ENCODE peak calls at places on chromosomes 7 and 10, in four cellular contexts. H is ovary, N is kidney, P is NB4. O is an unnamed sample.

GRCh38 chr7:52877240-52877639 is 158.2 kb upstream of the POM121L12 start:
- DNase-seq in H (no peak), N (no peak), P (no peak), O (no peak)

GRCh38 chr7:139407555-139407954 is 47.9 kb downstream of the LUC7L2 start:
- DNase-seq in H (no peak), N (no peak), P (no peak), O (no peak)

GRCh38 chr7:66903360-66904062 is 17.5 kb upstream of the TMEM248 start:
- DNase-seq in H (no peak), N (no peak), P (no peak), O (no peak)

GRCh38 chr10:124010563-124011131 is 82.8 kb downstream of the CHST15 start:
- DNase-seq in H (peak; percentile 76), N (peak; percentile 85), P (no peak), O (no peak)

GRCh38 chr10:21359202-21359601 is 166.3 kb downstream of the SKIDA1 start:
- DNase-seq in H (no peak), N (no peak), P (no peak), O (no peak)

GRCh38 chr7:128985660-128986059 is 47.9 kb downstream of the IRF5 start:
- DNase-seq in H (no peak), N (no peak), P (no peak), O (no peak)

GRCh38 chr7:26863504-26864308 is 684 bp downstream of the SKAP2 start:
- DNase-seq in H (no peak), N (no peak), P (peak; percentile 63), O (no peak)

GRCh38 chr10:42640610-42641229 is 2.4 kb upstream of the ZNF33B start:
- DNase-seq in H (no peak), N (no peak), P (no peak), O (no peak)

GRCh38 chr10:91514025-91514424 is 103.9 kb downstream of the HECTD2 start:
- DNase-seq in H (no peak), N (no peak), P (no peak), O (no peak)

GRCh38 chr7:115676080-115676479 is 354.5 kb downstream of the TFEC start:
- DNase-seq in H (peak; percentile 17), N (no peak), P (peak; percentile 20), O (no peak)

GRCh38 chr10:125692932-125693847 is 10.2 kb upstream of the TEX36 start:
- DNase-seq in H (no peak), N (no peak), P (no peak), O (no peak)

GRCh38 chr7:27122075-27122910 is 8.3 kb downstream of the HOXA4 start:
- DNase-seq in H (no peak), N (peak; percentile 82), P (no peak), O (peak; percentile 55)

GRCh38 chr7:117098457-117098856 is 145.2 kb downstream of the ST7 start:
- DNase-seq in H (no peak), N (no peak), P (no peak), O (no peak)

GRCh38 chr10:20995123-20995978 is 98.2 kb upstream of the NEBL start:
- DNase-seq in H (no peak), N (no peak), P (no peak), O (no peak)

GRCh38 chr7:113799896-113800295 is 118.9 kb downstream of the PPP1R3A start:
- DNase-seq in H (no peak), N (no peak), P (no peak), O (no peak)

GRCh38 chr7:73718905-73719805 is at the start of gene STX1A:
- DNase-seq in H (peak; percentile 58), N (peak; percentile 91), P (peak; percentile 80), O (peak; percentile 77)

GRCh38 chr7:106604303-106604918 is 56.5 kb downstream of the CCDC71L start:
- DNase-seq in H (no peak), N (no peak), P (peak; percentile 32), O (no peak)

GRCh38 chr7:46424934-46425333 is 503.9 kb upstream of the IGFBP3 start:
- DNase-seq in H (no peak), N (no peak), P (no peak), O (no peak)

GRCh38 chr7:18086165-18087030 is 58.8 kb upstream of the PRPS1L1 start:
- DNase-seq in H (no peak), N (peak; percentile 63), P (no peak), O (no peak)

GRCh38 chr7:37705976-37706375 is 22.4 kb downstream of the GPR141 start:
- DNase-seq in H (no peak), N (no peak), P (peak; percentile 31), O (no peak)

DNA sequence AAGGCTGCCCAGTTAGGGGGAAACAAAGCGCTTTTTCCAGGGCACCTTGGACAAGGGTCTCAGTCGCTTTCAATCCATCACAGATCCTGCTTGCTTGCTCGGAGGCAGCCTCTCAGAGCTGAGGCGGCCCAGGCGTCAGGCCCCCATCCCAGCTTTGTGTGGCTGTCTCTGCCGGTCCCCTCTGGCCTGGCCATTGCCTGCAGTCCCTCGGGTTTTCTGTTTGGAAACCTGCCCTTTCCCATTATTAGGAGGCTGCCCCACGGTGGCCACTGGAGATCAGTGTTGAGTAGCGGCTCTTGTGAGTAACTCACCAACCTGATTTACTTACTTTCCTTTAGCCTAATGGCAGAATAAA is 216.1 kb downstream of the GLRX3 start:
- DNase-seq in H (no peak), N (peak; percentile 26), P (no peak), O (no peak)
- TF ChIP-seq CTCF in H (no peak), N (no peak), P (no peak), O (no peak)

GRCh38 chr10:112913255-112913654 is 36.8 kb upstream of the TCF7L2 start:
- DNase-seq in H (no peak), N (no peak), P (no peak), O (no peak)
- TF ChIP-seq CTCF in H (no peak), N (no peak), P (no peak), O (no peak)

GRCh38 chr7:132654150-132654549 is 77.9 kb upstream of the PLXNA4 start:
- DNase-seq in H (no peak), N (no peak), P (peak; percentile 73), O (no peak)
- TF ChIP-seq CTCF in H (no peak), N (no peak), P (peak; percentile 36), O (no peak)

GRCh38 chr7:155009570-155010157 is 6.7 kb upstream of the PAXIP1 start:
- DNase-seq in H (no peak), N (no peak), P (peak; percentile 60), O (no peak)

GRCh38 chr7:155007947-155008346 is 5.0 kb upstream of the PAXIP1 start:
- DNase-seq in H (no peak), N (no peak), P (peak; percentile 77), O (no peak)

GRCh38 chr7:155011081-155011480 is 8.2 kb upstream of the PAXIP1 start:
- DNase-seq in H (no peak), N (no peak), P (no peak), O (no peak)
- TF ChIP-seq CTCF in H (no peak), N (no peak), P (no peak), O (no peak)

GRCh38 chr7:156058248-156058647 is 246.0 kb upstream of the SHH start:
- DNase-seq in H (no peak), N (no peak), P (no peak), O (no peak)
- TF ChIP-seq CTCF in H (no peak), N (no peak), P (no peak), O (no peak)

DNA sequence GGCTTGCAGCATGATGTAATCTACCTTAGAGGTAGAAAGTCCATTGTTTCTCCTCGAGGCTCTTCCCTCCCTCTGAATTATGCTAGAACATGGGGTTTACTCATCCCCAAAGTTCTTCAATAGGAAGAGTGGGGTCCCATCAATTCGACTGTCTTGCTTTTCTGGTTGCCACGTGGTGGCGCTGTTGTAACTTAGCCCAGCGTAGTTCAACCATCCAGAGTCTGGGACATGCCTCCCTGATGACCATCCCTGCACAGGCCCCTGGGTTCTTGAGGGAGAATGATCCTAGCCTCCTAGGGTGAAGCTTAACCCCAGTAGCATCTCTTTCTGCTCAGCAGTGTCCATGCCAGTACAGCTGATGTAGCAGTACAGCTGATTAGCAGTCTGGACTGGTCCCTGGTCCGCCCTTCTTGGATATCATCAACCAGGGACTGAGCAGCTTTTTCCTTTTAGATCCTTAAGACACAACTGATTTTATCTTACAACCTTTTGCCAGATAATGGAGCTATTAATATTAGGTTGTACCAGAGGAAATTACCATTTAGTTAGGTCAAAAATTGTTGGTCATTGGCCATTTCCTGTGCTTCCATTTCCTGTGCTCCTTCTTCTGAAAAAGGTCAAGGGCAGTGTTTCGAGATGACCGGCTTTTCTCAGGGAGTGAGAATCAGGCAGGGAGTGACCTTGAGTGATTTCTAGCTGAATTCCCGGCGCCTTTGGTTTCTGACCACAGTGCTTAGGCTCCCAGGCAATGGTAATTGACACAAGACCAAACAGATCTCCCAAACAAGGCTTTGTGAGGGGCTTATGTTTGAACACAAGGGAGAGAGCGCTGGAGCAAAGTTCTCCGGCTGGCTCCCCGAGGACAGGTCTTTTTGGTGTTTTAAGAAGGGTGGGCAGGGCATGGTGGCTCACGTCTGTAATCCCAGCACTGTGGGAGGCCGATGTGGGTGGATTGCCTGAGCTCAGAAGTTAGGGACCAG is 65.4 kb downstream of the TACC2 start:
- DNase-seq in H (peak; percentile 64), N (no peak), P (peak; percentile 75), O (no peak)
- TF ChIP-seq CTCF in H (peak; percentile 56), N (peak; percentile 48), P (peak; percentile 81), O (peak; percentile 44)

GRCh38 chr7:124276005-124276606 is 243.2 kb upstream of the TMEM229A start:
- DNase-seq in H (no peak), N (no peak), P (peak; percentile 53), O (no peak)
- TF ChIP-seq CTCF in H (no peak), N (peak; percentile 7), P (peak; percentile 77), O (peak; percentile 44)

DNA sequence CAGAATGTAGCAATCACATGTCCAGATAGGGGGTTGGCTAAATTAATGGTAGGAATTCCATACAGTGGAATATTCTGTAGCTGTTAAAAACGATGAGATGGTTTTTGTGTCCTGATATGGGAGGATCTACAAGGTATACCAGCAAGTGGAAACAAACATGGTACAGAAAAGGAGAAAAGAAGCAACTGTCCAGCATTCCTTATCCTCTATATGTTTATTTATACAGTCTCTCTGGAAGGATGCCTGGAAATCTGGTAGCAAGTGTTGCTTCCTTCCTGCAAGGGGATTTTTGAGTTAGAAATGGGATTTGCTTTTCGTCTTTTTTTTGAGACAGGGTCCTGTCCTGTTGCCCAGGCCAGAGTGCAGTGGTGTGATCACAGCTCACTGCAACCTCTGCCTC is 19.3 kb downstream of the IL15RA start:
- DNase-seq in H (no peak), N (no peak), P (no peak), O (no peak)
- TF ChIP-seq CTCF in H (no peak), N (no peak), P (no peak), O (no peak)